ENCODE peak calls at places on chromosomes 1 and 21, in six cellular contexts. R is upper lobe of right lung, V is colonic mucosa, X is GM23248, L is suprapubic skin, I is cardiac muscle cell. M is an unnamed sample. For H3K4me1, the result is how much of the 10 kb centered on the place peaks cover.

GRCh38 chr1:234120327-234120944 is 216.0 kb downstream of the SLC35F3 start:
- DNase-seq in L (no peak), R (no peak), V (no peak), I (no peak), X (no peak), M (no peak)

GRCh38 chr1:194039578-194039977 is 853.2 kb upstream of the B3GALT2 start:
- DNase-seq in I (no peak), L (no peak), R (no peak), X (no peak), V (no peak), M (no peak)

GRCh38 chr1:54861070-54861761 is 25.8 kb downstream of the DHCR24 start:
- DNase-seq in X (no peak), R (no peak), V (no peak), I (peak), L (no peak), M (no peak)

GRCh38 chr1:189619682-189620332 is 857.9 kb downstream of the BRINP3 start:
- DNase-seq in L (no peak), I (peak), R (no peak), V (no peak), X (peak), M (no peak)

GRCh38 chr1:46532498-46533178 is 18.8 kb downstream of the KNCN start:
- DNase-seq in I (peak), L (no peak), R (peak), V (peak), X (peak), M (peak)

GRCh38 chr1:192700834-192701271 is 64.9 kb downstream of the RGS13 start:
- DNase-seq in R (no peak), V (no peak), X (peak), I (peak), L (no peak), M (no peak)

GRCh38 chr1:240515505-240515904 is 96.5 kb downstream of the GREM2 start:
- DNase-seq in R (no peak), L (no peak), I (peak), X (peak), V (no peak), M (no peak)

GRCh38 chr1:151837841-151838490 is 1.7 kb downstream of the C2CD4D start:
- DNase-seq in R (peak), V (no peak), L (no peak), X (peak), I (peak), M (peak)

GRCh38 chr1:245207801-245208200 is 53.0 kb downstream of the KIF26B start:
- DNase-seq in R (no peak), I (no peak), L (no peak), X (no peak), V (no peak), M (no peak)

GRCh38 chr1:3275471-3276340 is 178.8 kb upstream of the ARHGEF16 start:
- DNase-seq in V (no peak), R (no peak), L (no peak), I (no peak), X (peak), M (no peak)

GRCh38 chr1:100703052-100703451 is 16.5 kb upstream of the VCAM1 start:
- DNase-seq in L (no peak), R (no peak), I (no peak), X (no peak), V (no peak), M (no peak)

GRCh38 chr1:241090798-241091197 is 266.2 kb downstream of the RGS7 start:
- DNase-seq in R (no peak), I (no peak), X (no peak), L (no peak), V (no peak), M (no peak)

GRCh38 chr1:155322571-155322952 is 1.9 kb downstream of the RUSC1 start:
- DNase-seq in I (peak), R (peak), V (peak), L (no peak), X (peak), M (peak)

GRCh38 chr1:183138301-183138700 is 47.8 kb upstream of the LAMC2 start:
- DNase-seq in X (peak), R (no peak), L (no peak), V (no peak), I (no peak), M (no peak)
- H3K4me1 ChIP-seq in X (half or more), R (under half), L (under half), V (under half), I (under half), M (under half)

GRCh38 chr1:177802304-177802703 is 167.6 kb downstream of the SEC16B start:
- DNase-seq in V (no peak), R (no peak), I (no peak), L (no peak), X (no peak), M (no peak)
- H3K27ac ChIP-seq in V (no peak), R (no peak), I (no peak), L (no peak), X (no peak), M (no peak)

GRCh38 chr1:23290811-23291565 is 53.1 kb downstream of the HNRNPR start:
- DNase-seq in V (no peak), R (no peak), L (no peak), I (no peak), X (no peak), M (no peak)
- H3K4me3 ChIP-seq in V (no peak), R (no peak), L (no peak), I (no peak), X (no peak), M (no peak)

DNA sequence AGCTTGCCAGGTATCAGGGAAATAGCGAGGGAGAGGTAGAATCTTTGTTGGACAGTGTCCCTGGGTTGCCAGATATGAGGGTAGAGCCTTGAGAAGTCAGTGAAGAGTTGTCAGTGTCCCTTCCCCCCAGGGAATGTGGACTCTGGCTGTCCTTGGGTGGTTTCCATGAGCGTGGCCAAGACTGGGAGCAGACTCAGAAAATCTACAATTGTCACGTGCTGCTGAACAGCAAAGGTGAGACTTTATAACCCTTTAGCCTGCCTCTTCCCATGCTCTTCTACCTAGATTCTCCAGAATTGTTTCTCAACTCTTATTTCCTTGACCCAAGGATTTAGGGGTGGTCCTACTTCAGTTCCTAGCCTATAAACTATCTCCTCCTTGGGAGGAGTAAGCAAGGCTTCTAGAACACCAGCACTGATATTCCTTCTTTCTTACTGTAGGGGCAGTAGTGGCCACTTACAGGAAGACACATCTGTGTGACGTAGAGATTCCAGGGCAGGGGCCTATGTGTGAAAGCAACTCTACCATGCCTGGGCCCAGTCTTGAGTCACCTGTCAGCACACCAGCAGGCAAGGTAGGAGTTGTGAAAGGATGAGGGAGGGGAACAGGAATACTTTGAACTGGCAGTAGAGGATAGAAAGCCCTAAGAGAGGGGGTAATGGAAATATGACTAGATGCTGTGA is 1.6 kb downstream of the NIT1 start:
- DNase-seq in L (no peak), I (peak), R (no peak), V (peak), X (peak), M (no peak)
- H3K4me1 ChIP-seq in L (half or more), I (under half), R (under half), V (under half), X (under half), M (under half)

GRCh38 chr21:39955326-39955725 is 88.1 kb downstream of the PCP4 start:
- DNase-seq in I (no peak), X (no peak), V (no peak), L (no peak), R (no peak), M (no peak)
- H3K27ac ChIP-seq in I (no peak), X (no peak), V (no peak), L (no peak), R (no peak), M (no peak)